ENCODE peak calls at places on chromosomes 4 and X, in nine cellular contexts. A, R, C, G, H, J, D, N and B are unnamed samples.

GRCh38 chr4:21529214-21529613 is 419.4 kb downstream of the KCNIP4 start:
- DNase-seq in G (no peak), J (no peak), D (no peak), A (no peak), R (no peak), N (no peak), H (no peak), C (no peak), B (no peak)

GRCh38 chr4:187922274-187922673 is 73.3 kb upstream of the ZFP42 start:
- DNase-seq in D (no peak), G (no peak), N (no peak), R (no peak), C (no peak), A (no peak), J (no peak), H (no peak), B (no peak)

GRCh38 chr4:29310252-29310651 is 1409.9 kb upstream of the PCDH7 start:
- DNase-seq in C (no peak), N (no peak), J (no peak), R (no peak), A (no peak), D (no peak), H (no peak), G (no peak), B (no peak)

GRCh38 chr4:148333265-148333664 is 108.9 kb downstream of the NR3C2 start:
- DNase-seq in D (no peak), C (no peak), H (no peak), J (no peak), G (no peak), A (no peak), N (no peak), R (no peak), B (no peak)

GRCh38 chr4:164748375-164748774 is 5.6 kb upstream of the SMIM31 start:
- DNase-seq in D (no peak), N (peak; percentile 13), G (no peak), A (no peak), C (no peak), H (no peak), J (no peak), R (no peak), B (no peak)

GRCh38 chr4:138259801-138260200 is 17.7 kb upstream of the SLC7A11 start:
- DNase-seq in G (no peak), H (no peak), N (peak; percentile 21), C (no peak), J (no peak), A (no peak), R (no peak), D (no peak), B (no peak)

GRCh38 chr4:53653484-53654053 is 62.3 kb upstream of the LNX1 start:
- DNase-seq in R (no peak), H (no peak), N (no peak), A (no peak), D (no peak), G (peak; percentile 43), J (no peak), C (no peak), B (no peak)

GRCh38 chr4:119070301-119070700 is 65.3 kb upstream of the MYOZ2 start:
- DNase-seq in D (no peak), G (no peak), J (no peak), N (no peak), H (no peak), A (no peak), C (no peak), R (no peak), B (no peak)

GRCh38 chr4:125420499-125420898 is 105.7 kb downstream of the FAT4 start:
- DNase-seq in N (no peak), D (no peak), G (no peak), H (no peak), C (no peak), A (no peak), J (no peak), R (no peak), B (no peak)

GRCh38 chr4:173167793-173168395 is 717 bp upstream of the GALNT7 start:
- DNase-seq in H (no peak), N (peak; percentile 52), G (peak; percentile 20), A (peak; percentile 82), D (no peak), J (no peak), C (peak; percentile 47), R (no peak), B (no peak)

GRCh38 chr4:156557962-156558361 is 413.6 kb downstream of the PDGFC start:
- DNase-seq in D (no peak), H (no peak), G (no peak), N (no peak), A (no peak), J (no peak), C (no peak), R (no peak), B (no peak)

GRCh38 chr4:107216379-107216778 is 180.3 kb upstream of the DKK2 start:
- DNase-seq in J (no peak), H (no peak), N (no peak), D (no peak), G (no peak), C (no peak), A (no peak), R (no peak), B (no peak)

GRCh38 chr4:128521634-128522253 is 234.1 kb upstream of the PGRMC2 start:
- DNase-seq in H (no peak), C (peak; percentile 33), D (no peak), J (no peak), N (no peak), A (no peak), G (no peak), R (no peak), B (no peak)

GRCh38 chrX:2689773-2690666 is 1.1 kb upstream of the CD99 start:
- DNase-seq in C (no peak), A (no peak), D (no peak), R (no peak), N (no peak), G (no peak), J (no peak), H (no peak), B (no peak)

GRCh38 chrX:118420462-118420861 is 74.6 kb downstream of the WDR44 start:
- DNase-seq in N (no peak), C (no peak), A (no peak), D (no peak), J (no peak), G (no peak), R (no peak), H (no peak), B (no peak)

GRCh38 chrX:119539872-119540271 is 25.3 kb downstream of the STEEP1 start:
- DNase-seq in D (no peak), C (peak; percentile 15), N (no peak), J (no peak), R (no peak), G (no peak), H (no peak), A (no peak), B (no peak)

GRCh38 chr4:82371398-82371972 is 2.3 kb downstream of the HNRNPD start:
- DNase-seq in R (no peak), G (no peak), C (no peak), J (no peak), D (no peak), N (no peak), H (no peak), A (no peak), B (no peak)

DNA sequence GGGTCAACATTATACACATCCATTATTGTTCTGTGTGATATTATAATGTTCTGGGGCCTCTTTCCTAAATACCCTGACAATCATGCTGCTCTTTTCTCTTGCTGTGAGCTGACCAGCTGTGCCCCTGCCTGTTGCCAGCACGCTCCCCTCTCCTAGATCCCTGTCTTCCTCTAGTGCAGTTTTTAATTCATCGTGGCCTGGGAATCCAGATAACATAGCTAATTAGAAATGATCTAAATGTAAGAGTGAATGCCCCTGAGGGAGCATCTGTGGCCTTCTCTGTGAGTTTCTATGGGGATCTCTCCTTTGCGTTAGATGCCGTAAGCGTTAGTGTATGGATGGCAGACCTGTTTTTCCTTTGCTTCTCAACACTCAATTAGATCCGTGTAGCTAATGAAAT is 434.3 kb downstream of the SPRY1 start:
- DNase-seq in A (no peak), N (no peak), J (no peak), G (no peak), H (no peak), D (no peak), R (no peak), C (no peak), B (no peak)
- H3K4me1 ChIP-seq in A (peaks cover 11% of the 10 kb centered on the region), N (peaks cover 3% of the 10 kb centered on the region), J (no peaks in the 10 kb centered on the region), G (peaks cover 9% of the 10 kb centered on the region), H (peaks cover 27% of the 10 kb centered on the region), D (peaks cover 21% of the 10 kb centered on the region), R (no peaks in the 10 kb centered on the region), C (no peaks in the 10 kb centered on the region), B (peaks cover 16% of the 10 kb centered on the region)

GRCh38 chr4:88456757-88457306 is at the start of gene HERC5:
- DNase-seq in A (peak; percentile 94), D (peak; percentile 85), N (peak; percentile 85), H (peak; percentile 82), R (peak; percentile 95), C (peak; percentile 82), G (peak; percentile 96), J (peak; percentile 83), B (peak; percentile 50)
- H3K27ac ChIP-seq in A (peak within 1 kb of the TSS; percentile 65), D (peak within 1 kb of the TSS; percentile 87), N (peak within 1 kb of the TSS; percentile 40), H (peak within 1 kb of the TSS; percentile 67), R (peak within 1 kb of the TSS; percentile 75), C (peak within 1 kb of the TSS; percentile 64), G (peak within 1 kb of the TSS; percentile 89), J (peak within 1 kb of the TSS; percentile 86), B (peak within 1 kb of the TSS; percentile 90)

DNA sequence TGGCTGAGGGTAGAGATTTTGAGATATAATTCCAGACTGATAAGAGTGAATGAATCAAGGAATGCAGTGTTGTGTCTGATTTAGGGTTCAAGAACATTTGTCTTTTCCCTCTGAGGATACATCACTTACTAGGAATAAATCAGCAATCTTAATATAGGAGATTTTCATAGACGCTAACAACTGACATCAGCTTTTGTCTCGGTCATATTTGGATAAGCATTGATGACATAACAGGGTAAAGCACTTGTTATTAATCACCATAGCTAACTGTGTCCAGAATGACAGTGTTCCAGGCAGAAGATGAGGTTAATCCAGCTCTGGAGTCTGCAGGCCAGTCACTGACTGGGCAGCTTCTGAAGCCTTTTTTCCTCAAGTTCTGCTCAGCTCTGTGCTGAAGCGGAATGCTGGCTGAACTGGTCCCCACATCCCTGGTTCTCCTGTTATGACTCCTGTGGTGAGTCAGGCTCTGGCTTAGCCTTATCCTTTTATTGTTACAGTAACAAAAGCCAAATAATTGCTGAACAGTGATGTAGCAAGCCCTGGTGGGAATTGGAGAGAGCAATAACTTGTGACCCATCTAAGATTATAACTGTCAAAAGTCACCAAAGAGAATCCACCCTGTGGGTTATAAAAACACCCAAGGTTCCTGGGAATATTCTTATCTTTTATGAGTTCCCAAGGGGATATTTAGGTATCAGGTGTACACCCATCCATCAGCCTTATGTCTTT is 41.8 kb downstream of the FNIP2 start:
- DNase-seq in N (peak; percentile 8), A (no peak), J (no peak), C (no peak), D (peak; percentile 53), G (peak; percentile 62), R (peak; percentile 69), H (peak; percentile 72), B (no peak)
- TF ChIP-seq POLR2A in N (no peak), A (no peak), J (no peak), C (no peak), D (no peak), G (no peak), R (no peak), H (peak; percentile 47), B (no peak)

DNA sequence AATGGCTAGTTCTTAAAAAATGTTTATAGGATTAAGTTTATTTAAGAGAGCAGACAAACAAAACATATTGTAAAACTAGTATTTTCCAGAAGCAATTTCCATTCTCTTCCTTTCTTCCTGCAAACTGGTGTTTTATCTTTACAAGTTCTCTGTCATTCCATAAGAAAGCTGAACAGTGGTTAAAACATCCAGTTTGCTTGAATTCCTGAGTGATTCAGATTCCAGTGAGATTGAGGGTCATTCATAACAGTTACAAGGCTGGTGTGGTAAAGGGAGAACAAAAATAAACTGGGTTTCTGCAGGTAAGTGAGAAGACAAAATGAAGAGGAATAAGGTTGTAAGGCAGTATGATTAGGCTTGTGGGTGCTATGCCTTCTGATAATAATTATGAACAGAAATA is 544.8 kb upstream of the DIPK2B start:
- DNase-seq in D (no peak), R (no peak), J (no peak), N (no peak), C (no peak), H (no peak), A (no peak), G (no peak), B (no peak)
- H3K4me1 ChIP-seq in D (peaks cover 24% of the 10 kb centered on the region), R (no peaks in the 10 kb centered on the region), J (peaks cover 5% of the 10 kb centered on the region), N (peaks cover 87% of the 10 kb centered on the region), C (peaks cover 36% of the 10 kb centered on the region), H (no peaks in the 10 kb centered on the region), A (peaks cover 11% of the 10 kb centered on the region), G (no peaks in the 10 kb centered on the region), B (peaks cover 25% of the 10 kb centered on the region)